ENCODE peak calls at places on chromosome 15, in ten cellular contexts. X is HS-27A; P is dorsolateral prefrontal cortex; J is stomach; D is activated CD8-positive, alpha-beta memory T cell treated with anti-CD3 and anti-CD28 coated beads, Interleukin-2, amount 10 ng/mL, durations not matched to agents 7 days and 5 days; B is T follicular helper cell; C is HEK293T; F is tibial artery; T is heart left ventricle; I is stimulated activated CD8-positive, alpha-beta memory T cell treated with anti-CD3 and anti-CD28 coated beads, Interleukin-15, amount 100 ng/mL, for 4 hours. G is an unnamed sample.

GRCh38 chr15:30973379-30973778 is 18.0 kb downstream of the MTMR10 start:
- DNase-seq in X (no peak), P (no peak), J (no peak), D (no peak), B (no peak), C (no peak), F (no peak), T (no peak), I (no peak), G (no peak)

GRCh38 chr15:80783275-80783674 is 4.1 kb downstream of the CEMIP start:
- DNase-seq in X (no peak), P (no peak), J (no peak), D (no peak), B (no peak), C (no peak), F (no peak), T (no peak), I (no peak), G (no peak)

GRCh38 chr15:98954411-98954810 is 53.2 kb downstream of the PGPEP1L start:
- DNase-seq in X (peak), P (peak), J (no peak), D (no peak), B (no peak), C (no peak), F (peak), T (peak), I (no peak), G (no peak)

GRCh38 chr15:89937365-89938355 is 24.9 kb upstream of the ARPIN start:
- DNase-seq in X (no peak), P (no peak), J (no peak), D (no peak), B (no peak), C (no peak), F (no peak), T (no peak), I (no peak), G (no peak)

GRCh38 chr15:25990245-25990644 is 127.1 kb upstream of the ATP10A start:
- DNase-seq in X (no peak), P (no peak), J (no peak), D (no peak), B (no peak), C (no peak), F (no peak), T (no peak), I (no peak), G (no peak)

GRCh38 chr15:63084806-63085205 is 36.9 kb upstream of the LACTB start:
- DNase-seq in X (no peak), P (no peak), J (no peak), D (no peak), B (no peak), C (no peak), F (no peak), T (no peak), I (no peak), G (no peak)

GRCh38 chr15:45631831-45632230 is 3.0 kb upstream of the SQOR start:
- DNase-seq in X (no peak), P (no peak), J (no peak), D (no peak), B (no peak), C (no peak), F (no peak), T (no peak), I (no peak), G (no peak)

GRCh38 chr15:56367156-56367555 is 1.9 kb downstream of the TEX9 start:
- DNase-seq in X (no peak), P (no peak), J (no peak), D (no peak), B (no peak), C (no peak), F (no peak), T (no peak), I (no peak), G (no peak)

GRCh38 chr15:46251873-46252272 is 617.0 kb downstream of the SQOR start:
- DNase-seq in X (no peak), P (no peak), J (no peak), D (no peak), B (no peak), C (no peak), F (no peak), T (no peak), I (no peak), G (no peak)

GRCh38 chr15:85532689-85533088 is 152.3 kb downstream of the AKAP13 start:
- DNase-seq in X (no peak), P (no peak), J (peak), D (no peak), B (no peak), C (no peak), F (no peak), T (peak), I (no peak), G (no peak)

GRCh38 chr15:29278436-29279099 is 8.9 kb upstream of the NSMCE3 start:
- DNase-seq in X (peak), P (no peak), J (no peak), D (no peak), B (no peak), C (no peak), F (no peak), T (no peak), I (no peak), G (no peak)

GRCh38 chr15:52183562-52184173 is 7.5 kb downstream of the GNB5 start:
- DNase-seq in X (no peak), P (no peak), J (peak), D (no peak), B (no peak), C (no peak), F (no peak), T (no peak), I (no peak), G (peak)

GRCh38 chr15:76163429-76164020 is 103.7 kb downstream of the TMEM266 start:
- DNase-seq in X (no peak), P (no peak), J (peak), D (no peak), B (no peak), C (no peak), F (peak), T (peak), I (no peak), G (no peak)

GRCh38 chr15:79657722-79658121 is 225.6 kb downstream of the MINAR1 start:
- DNase-seq in X (no peak), P (no peak), J (peak), D (no peak), B (no peak), C (no peak), F (no peak), T (no peak), I (no peak), G (no peak)

GRCh38 chr15:67690936-67691335 is 134.4 kb upstream of the SKOR1 start:
- DNase-seq in X (no peak), P (no peak), J (no peak), D (no peak), B (no peak), C (no peak), F (no peak), T (no peak), I (no peak), G (no peak)

GRCh38 chr15:79623488-79623887 is 191.4 kb downstream of the MINAR1 start:
- DNase-seq in X (no peak), P (no peak), J (no peak), D (no peak), B (no peak), C (no peak), F (no peak), T (no peak), I (no peak), G (no peak)

GRCh38 chr15:37206690-37207089 is 106.3 kb upstream of the MEIS2 start:
- DNase-seq in X (no peak), P (no peak), J (no peak), D (no peak), B (no peak), C (no peak), F (no peak), T (no peak), I (no peak), G (peak)